ENCODE peak calls at places on chromosomes 4 and X, in seven cellular contexts. One of them, this sample, is unnamed.

GRCh38 chr4:98747659-98748091 is 89.3 kb upstream of the TSPAN5 start:
- DNase-seq in cardiac muscle cell: no peak
- DNase-seq in tibial artery: no peak
- DNase-seq in OCI-LY7: no peak
- DNase-seq in neural progenitor cell: peak
- DNase-seq in GM06990: no peak
- DNase-seq in choroid plexus epithelial cell: peak
- DNase-seq in this sample: no peak

GRCh38 chrX:776529-777230 is 146.1 kb downstream of the SHOX start:
- DNase-seq in cardiac muscle cell: no peak
- DNase-seq in tibial artery: peak
- DNase-seq in OCI-LY7: no peak
- DNase-seq in neural progenitor cell: no peak
- DNase-seq in GM06990: no peak
- DNase-seq in choroid plexus epithelial cell: no peak
- DNase-seq in this sample: no peak

GRCh38 chr4:104490770-104491395 is 3.8 kb downstream of the CXXC4 start:
- DNase-seq in cardiac muscle cell: peak
- DNase-seq in tibial artery: peak
- DNase-seq in OCI-LY7: peak
- DNase-seq in neural progenitor cell: peak
- DNase-seq in GM06990: peak
- DNase-seq in choroid plexus epithelial cell: peak
- DNase-seq in this sample: peak

GRCh38 chr4:5813882-5814255 is 79.0 kb downstream of the CRMP1 start:
- DNase-seq in cardiac muscle cell: no peak
- DNase-seq in tibial artery: peak
- DNase-seq in OCI-LY7: no peak
- DNase-seq in neural progenitor cell: no peak
- DNase-seq in GM06990: no peak
- DNase-seq in choroid plexus epithelial cell: no peak
- DNase-seq in this sample: no peak

GRCh38 chr4:5212255-5213032 is 161.2 kb downstream of the STK32B start:
- DNase-seq in cardiac muscle cell: no peak
- DNase-seq in tibial artery: no peak
- DNase-seq in OCI-LY7: no peak
- DNase-seq in neural progenitor cell: no peak
- DNase-seq in GM06990: no peak
- DNase-seq in choroid plexus epithelial cell: no peak
- DNase-seq in this sample: no peak

GRCh38 chrX:111431007-111431406 is 19.0 kb upstream of the DCX start:
- DNase-seq in cardiac muscle cell: no peak
- DNase-seq in tibial artery: no peak
- DNase-seq in OCI-LY7: no peak
- DNase-seq in neural progenitor cell: no peak
- DNase-seq in GM06990: no peak
- DNase-seq in choroid plexus epithelial cell: no peak
- DNase-seq in this sample: no peak

GRCh38 chr4:21476753-21477152 is 471.8 kb downstream of the KCNIP4 start:
- DNase-seq in cardiac muscle cell: peak
- DNase-seq in tibial artery: no peak
- DNase-seq in OCI-LY7: no peak
- DNase-seq in neural progenitor cell: peak
- DNase-seq in GM06990: no peak
- DNase-seq in choroid plexus epithelial cell: peak
- DNase-seq in this sample: no peak

GRCh38 chr4:169195032-169195431 is 75.7 kb downstream of the SH3RF1 start:
- DNase-seq in cardiac muscle cell: no peak
- DNase-seq in tibial artery: no peak
- DNase-seq in OCI-LY7: no peak
- DNase-seq in neural progenitor cell: no peak
- DNase-seq in GM06990: no peak
- DNase-seq in choroid plexus epithelial cell: no peak
- DNase-seq in this sample: no peak

GRCh38 chr4:92232566-92232965 is 71.2 kb upstream of the GRID2 start:
- DNase-seq in cardiac muscle cell: no peak
- DNase-seq in tibial artery: no peak
- DNase-seq in OCI-LY7: no peak
- DNase-seq in neural progenitor cell: no peak
- DNase-seq in GM06990: no peak
- DNase-seq in choroid plexus epithelial cell: peak
- DNase-seq in this sample: no peak

GRCh38 chr4:2275546-2276251 is 13.8 kb upstream of the MXD4 start:
- DNase-seq in cardiac muscle cell: no peak
- DNase-seq in tibial artery: no peak
- DNase-seq in OCI-LY7: no peak
- DNase-seq in neural progenitor cell: no peak
- DNase-seq in GM06990: no peak
- DNase-seq in choroid plexus epithelial cell: no peak
- DNase-seq in this sample: no peak

GRCh38 chrX:149365061-149365460 is 140.0 kb downstream of the IDS start:
- DNase-seq in cardiac muscle cell: no peak
- DNase-seq in tibial artery: no peak
- DNase-seq in OCI-LY7: no peak
- DNase-seq in neural progenitor cell: no peak
- DNase-seq in GM06990: no peak
- DNase-seq in choroid plexus epithelial cell: peak
- DNase-seq in this sample: no peak

GRCh38 chrX:107325467-107325866 is 119.1 kb downstream of the DNAAF6 start:
- DNase-seq in cardiac muscle cell: no peak
- DNase-seq in tibial artery: no peak
- DNase-seq in OCI-LY7: no peak
- DNase-seq in neural progenitor cell: no peak
- DNase-seq in GM06990: no peak
- DNase-seq in choroid plexus epithelial cell: no peak
- DNase-seq in this sample: no peak

GRCh38 chr4:41644288-41644914 is 104.1 kb downstream of the PHOX2B start:
- DNase-seq in cardiac muscle cell: peak
- DNase-seq in tibial artery: peak
- DNase-seq in OCI-LY7: no peak
- DNase-seq in neural progenitor cell: peak
- DNase-seq in GM06990: peak
- DNase-seq in choroid plexus epithelial cell: peak
- DNase-seq in this sample: peak

GRCh38 chr4:24033626-24034025 is 143.8 kb upstream of the PPARGC1A start:
- DNase-seq in cardiac muscle cell: no peak
- DNase-seq in tibial artery: no peak
- DNase-seq in OCI-LY7: no peak
- DNase-seq in neural progenitor cell: no peak
- DNase-seq in GM06990: no peak
- DNase-seq in choroid plexus epithelial cell: no peak
- DNase-seq in this sample: no peak

GRCh38 chrX:38318606-38319005 is 8.7 kb downstream of the RPGR start:
- DNase-seq in cardiac muscle cell: no peak
- DNase-seq in tibial artery: no peak
- DNase-seq in OCI-LY7: no peak
- DNase-seq in neural progenitor cell: no peak
- DNase-seq in GM06990: no peak
- DNase-seq in choroid plexus epithelial cell: no peak
- DNase-seq in this sample: no peak

GRCh38 chrX:9905288-9905687 is 61.9 kb upstream of the CLDN34 start:
- DNase-seq in cardiac muscle cell: no peak
- DNase-seq in tibial artery: no peak
- DNase-seq in OCI-LY7: no peak
- DNase-seq in neural progenitor cell: no peak
- DNase-seq in GM06990: no peak
- DNase-seq in choroid plexus epithelial cell: peak
- DNase-seq in this sample: no peak

GRCh38 chr4:154744341-154744948 is 645 bp downstream of the LRAT start:
- DNase-seq in cardiac muscle cell: no peak
- DNase-seq in tibial artery: no peak
- DNase-seq in OCI-LY7: no peak
- DNase-seq in neural progenitor cell: peak
- DNase-seq in GM06990: no peak
- DNase-seq in choroid plexus epithelial cell: no peak
- DNase-seq in this sample: no peak

GRCh38 chr4:155639674-155640529 is 26.7 kb upstream of the GUCY1A1 start:
- DNase-seq in cardiac muscle cell: no peak
- DNase-seq in tibial artery: no peak
- DNase-seq in OCI-LY7: no peak
- DNase-seq in neural progenitor cell: no peak
- DNase-seq in GM06990: peak
- DNase-seq in choroid plexus epithelial cell: peak
- DNase-seq in this sample: no peak

GRCh38 chr4:88866862-88867550 is 169.4 kb upstream of the NAP1L5 start:
- DNase-seq in cardiac muscle cell: no peak
- DNase-seq in tibial artery: no peak
- DNase-seq in OCI-LY7: peak
- DNase-seq in neural progenitor cell: no peak
- DNase-seq in GM06990: no peak
- DNase-seq in choroid plexus epithelial cell: peak
- DNase-seq in this sample: no peak

DNA sequence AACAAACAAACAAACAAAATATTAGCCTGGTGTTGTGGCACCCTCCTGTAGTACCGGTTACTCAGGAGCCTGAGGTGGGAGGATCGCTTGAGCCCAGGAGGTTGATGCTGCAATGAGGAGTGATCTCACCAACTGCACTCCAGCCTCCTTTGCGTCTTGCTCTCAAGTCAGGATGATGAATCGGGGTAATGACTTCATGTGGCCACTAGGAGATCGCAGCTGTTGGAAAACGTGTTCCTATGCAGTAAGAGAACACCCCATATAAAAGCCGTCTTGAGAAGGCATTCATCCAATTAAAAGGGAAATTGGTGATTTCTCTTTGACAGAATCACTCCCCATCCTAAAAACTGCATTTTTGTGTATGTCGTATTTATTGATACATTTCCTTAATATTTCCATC is 6.9 kb downstream of the CCNB3 start:
- DNase-seq in cardiac muscle cell: no peak
- DNase-seq in tibial artery: no peak
- DNase-seq in OCI-LY7: peak
- DNase-seq in neural progenitor cell: peak
- DNase-seq in GM06990: no peak
- DNase-seq in choroid plexus epithelial cell: peak
- DNase-seq in this sample: no peak
- TF ChIP-seq CTCF in cardiac muscle cell: peak
- TF ChIP-seq CTCF in tibial artery: no peak
- TF ChIP-seq CTCF in OCI-LY7: peak
- TF ChIP-seq CTCF in neural progenitor cell: peak
- TF ChIP-seq CTCF in GM06990: peak
- TF ChIP-seq CTCF in choroid plexus epithelial cell: peak
- TF ChIP-seq CTCF in this sample: no peak

GRCh38 chr4:73943555-73943954 is 38.3 kb downstream of the PF4 start:
- DNase-seq in cardiac muscle cell: no peak
- DNase-seq in tibial artery: no peak
- DNase-seq in OCI-LY7: no peak
- DNase-seq in neural progenitor cell: no peak
- DNase-seq in GM06990: no peak
- DNase-seq in choroid plexus epithelial cell: no peak
- DNase-seq in this sample: no peak
- H3K4me3 ChIP-seq in cardiac muscle cell: no peak
- H3K4me3 ChIP-seq in tibial artery: no peak
- H3K4me3 ChIP-seq in OCI-LY7: no peak
- H3K4me3 ChIP-seq in neural progenitor cell: peak
- H3K4me3 ChIP-seq in GM06990: no peak
- H3K4me3 ChIP-seq in choroid plexus epithelial cell: no peak
- H3K4me3 ChIP-seq in this sample: no peak

GRCh38 chr4:37793562-37793961 is 32.9 kb upstream of the PGM2 start:
- DNase-seq in cardiac muscle cell: peak
- DNase-seq in tibial artery: no peak
- DNase-seq in OCI-LY7: peak
- DNase-seq in neural progenitor cell: peak
- DNase-seq in GM06990: no peak
- DNase-seq in choroid plexus epithelial cell: peak
- DNase-seq in this sample: no peak
- TF ChIP-seq CTCF in cardiac muscle cell: peak
- TF ChIP-seq CTCF in tibial artery: peak
- TF ChIP-seq CTCF in OCI-LY7: peak
- TF ChIP-seq CTCF in neural progenitor cell: peak
- TF ChIP-seq CTCF in GM06990: peak
- TF ChIP-seq CTCF in choroid plexus epithelial cell: peak
- TF ChIP-seq CTCF in this sample: no peak

GRCh38 chr4:150884625-150885024 is 130.5 kb downstream of the LRBA start:
- DNase-seq in cardiac muscle cell: no peak
- DNase-seq in tibial artery: no peak
- DNase-seq in OCI-LY7: no peak
- DNase-seq in neural progenitor cell: no peak
- DNase-seq in GM06990: no peak
- DNase-seq in choroid plexus epithelial cell: no peak
- DNase-seq in this sample: no peak
- H3K4me3 ChIP-seq in cardiac muscle cell: no peak
- H3K4me3 ChIP-seq in tibial artery: no peak
- H3K4me3 ChIP-seq in OCI-LY7: no peak
- H3K4me3 ChIP-seq in neural progenitor cell: no peak
- H3K4me3 ChIP-seq in GM06990: no peak
- H3K4me3 ChIP-seq in choroid plexus epithelial cell: no peak
- H3K4me3 ChIP-seq in this sample: no peak

GRCh38 chr4:18294846-18295245 is 273.3 kb upstream of the LCORL start:
- DNase-seq in cardiac muscle cell: no peak
- DNase-seq in tibial artery: no peak
- DNase-seq in OCI-LY7: no peak
- DNase-seq in neural progenitor cell: no peak
- DNase-seq in GM06990: no peak
- DNase-seq in choroid plexus epithelial cell: no peak
- DNase-seq in this sample: no peak

GRCh38 chr4:18292411-18292810 is 270.9 kb upstream of the LCORL start:
- DNase-seq in cardiac muscle cell: no peak
- DNase-seq in tibial artery: no peak
- DNase-seq in OCI-LY7: no peak
- DNase-seq in neural progenitor cell: no peak
- DNase-seq in GM06990: no peak
- DNase-seq in choroid plexus epithelial cell: no peak
- DNase-seq in this sample: no peak

GRCh38 chr4:18291981-18292380 is 270.4 kb upstream of the LCORL start:
- DNase-seq in cardiac muscle cell: no peak
- DNase-seq in tibial artery: no peak
- DNase-seq in OCI-LY7: no peak
- DNase-seq in neural progenitor cell: no peak
- DNase-seq in GM06990: no peak
- DNase-seq in choroid plexus epithelial cell: no peak
- DNase-seq in this sample: no peak

GRCh38 chr4:18297684-18298083 is 276.1 kb upstream of the LCORL start:
- DNase-seq in cardiac muscle cell: no peak
- DNase-seq in tibial artery: no peak
- DNase-seq in OCI-LY7: no peak
- DNase-seq in neural progenitor cell: no peak
- DNase-seq in GM06990: no peak
- DNase-seq in choroid plexus epithelial cell: no peak
- DNase-seq in this sample: no peak
- TF ChIP-seq CTCF in cardiac muscle cell: no peak
- TF ChIP-seq CTCF in tibial artery: no peak
- TF ChIP-seq CTCF in OCI-LY7: no peak
- TF ChIP-seq CTCF in neural progenitor cell: no peak
- TF ChIP-seq CTCF in GM06990: no peak
- TF ChIP-seq CTCF in choroid plexus epithelial cell: no peak
- TF ChIP-seq CTCF in this sample: no peak